ENCODE peak calls at places on chromosomes 13 and 19, in five cellular contexts. S, O, D, I and J are unnamed samples.

GRCh38 chr13:99140831-99141230 is 59.8 kb upstream of the UBAC2 start:
- DNase-seq in S (no peak), O (no peak), D (no peak), I (no peak), J (no peak)

GRCh38 chr13:74246398-74246975 is 112.3 kb upstream of the KLF12 start:
- DNase-seq in D (no peak), S (no peak), O (no peak), I (peak), J (no peak)

GRCh38 chr19:23974941-23975340 is 60.3 kb downstream of the ZNF726 start:
- DNase-seq in O (no peak), D (no peak), I (no peak), S (no peak), J (no peak)

GRCh38 chr19:47157455-47158321 is 27.1 kb downstream of the SAE1 start:
- DNase-seq in S (no peak), D (no peak), I (peak), O (no peak), J (no peak)

GRCh38 chr19:11699931-11700794 is 38.6 kb downstream of the ZNF823 start:
- DNase-seq in O (peak), I (peak), D (peak), S (peak), J (no peak)

GRCh38 chr13:100454876-100455275 is 133.7 kb downstream of the GGACT start:
- DNase-seq in O (no peak), S (no peak), D (no peak), I (peak), J (no peak)

GRCh38 chr19:47511681-47512080 is 3.2 kb downstream of the NAPA start:
- DNase-seq in O (no peak), D (no peak), I (peak), S (no peak), J (no peak)

GRCh38 chr19:15401397-15401710 is 17.4 kb downstream of the AKAP8L start:
- DNase-seq in O (no peak), S (no peak), D (no peak), I (no peak), J (no peak)

GRCh38 chr19:1295169-1296012 is 9.7 kb downstream of the EFNA2 start:
- DNase-seq in D (peak), S (no peak), I (no peak), O (no peak), J (no peak)

GRCh38 chr19:2695288-2695866 is 7.1 kb downstream of the GNG7 start:
- DNase-seq in O (no peak), S (no peak), I (no peak), D (no peak), J (no peak)

GRCh38 chr19:48633148-48634035 is 3.8 kb downstream of the DBP start:
- DNase-seq in S (no peak), D (no peak), O (no peak), I (no peak), J (no peak)

GRCh38 chr13:24234200-24234915 is 73.8 kb downstream of the SPATA13 start:
- DNase-seq in O (no peak), I (no peak), D (no peak), S (no peak), J (no peak)

GRCh38 chr13:22061371-22061805 is 390.5 kb downstream of the FGF9 start:
- DNase-seq in D (no peak), O (no peak), I (no peak), S (no peak), J (peak)

GRCh38 chr19:2014731-2015610 is 543 bp downstream of the BTBD2 start:
- DNase-seq in S (no peak), O (no peak), I (no peak), D (no peak), J (no peak)

GRCh38 chr19:49339364-49340068 is 4.3 kb downstream of the CD37 start:
- DNase-seq in O (no peak), I (peak), D (no peak), S (no peak), J (no peak)

GRCh38 chr13:32311188-32311897 is 3.8 kb downstream of the ZAR1L start:
- DNase-seq in D (no peak), S (no peak), O (no peak), I (no peak), J (no peak)

GRCh38 chr13:103275079-103275478 is 208.9 kb upstream of the SLC10A2 start:
- DNase-seq in I (no peak), S (no peak), O (no peak), D (no peak), J (no peak)

GRCh38 chr13:103277959-103278673 is 211.9 kb upstream of the SLC10A2 start:
- DNase-seq in O (no peak), D (no peak), I (no peak), S (no peak), J (no peak)

GRCh38 chr13:103275708-103276107 is 209.5 kb upstream of the SLC10A2 start:
- DNase-seq in I (no peak), S (no peak), O (no peak), D (no peak), J (no peak)

GRCh38 chr13:103273825-103274224 is 207.6 kb upstream of the SLC10A2 start:
- DNase-seq in S (no peak), I (no peak), D (no peak), O (no peak), J (no peak)

GRCh38 chr13:103277099-103277498 is 210.9 kb upstream of the SLC10A2 start:
- DNase-seq in O (no peak), D (no peak), I (no peak), S (no peak), J (peak)
- TF ChIP-seq BHLHE40 in O (no peak), D (no peak), I (no peak), S (no peak), J (peak)

GRCh38 chr19:12792048-12792852 is 964 bp downstream of the JUNB start:
- DNase-seq in D (no peak), I (peak), O (peak), S (peak), J (no peak)
- TF ChIP-seq BHLHE40 in D (no peak), I (no peak), O (no peak), S (no peak), J (peak)

DNA sequence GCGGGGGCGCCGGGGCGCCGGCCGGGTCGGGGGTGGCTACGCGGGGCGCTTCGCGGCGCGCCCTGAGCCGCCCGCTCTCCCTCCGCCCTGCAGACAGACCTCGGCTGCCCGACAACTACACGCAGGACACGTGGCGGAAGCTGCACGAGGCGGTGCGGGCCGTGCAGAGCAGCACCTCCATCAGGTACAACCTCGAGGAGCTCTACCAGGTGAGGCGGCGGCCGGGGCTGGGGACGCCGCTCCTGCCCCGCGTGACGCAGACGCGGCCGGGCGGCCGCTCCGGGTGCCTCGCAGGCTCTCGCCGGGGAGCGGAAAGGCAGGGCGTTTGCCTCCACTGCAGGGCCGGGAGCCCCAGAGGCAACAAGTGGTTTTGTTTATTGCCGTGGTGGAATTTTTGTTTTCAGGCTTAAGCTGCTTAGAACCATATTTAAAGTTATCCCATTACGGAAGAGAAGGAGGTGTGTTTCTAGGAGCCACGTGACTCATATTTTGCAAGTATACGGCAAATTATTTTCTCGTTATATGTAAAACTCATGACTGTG is 538 bp downstream of the CUL4A start:
- DNase-seq in S (peak), O (peak), I (peak), D (peak), J (no peak)
- TF ChIP-seq BHLHE40 in S (peak), O (no peak), I (no peak), D (no peak), J (peak)

DNA sequence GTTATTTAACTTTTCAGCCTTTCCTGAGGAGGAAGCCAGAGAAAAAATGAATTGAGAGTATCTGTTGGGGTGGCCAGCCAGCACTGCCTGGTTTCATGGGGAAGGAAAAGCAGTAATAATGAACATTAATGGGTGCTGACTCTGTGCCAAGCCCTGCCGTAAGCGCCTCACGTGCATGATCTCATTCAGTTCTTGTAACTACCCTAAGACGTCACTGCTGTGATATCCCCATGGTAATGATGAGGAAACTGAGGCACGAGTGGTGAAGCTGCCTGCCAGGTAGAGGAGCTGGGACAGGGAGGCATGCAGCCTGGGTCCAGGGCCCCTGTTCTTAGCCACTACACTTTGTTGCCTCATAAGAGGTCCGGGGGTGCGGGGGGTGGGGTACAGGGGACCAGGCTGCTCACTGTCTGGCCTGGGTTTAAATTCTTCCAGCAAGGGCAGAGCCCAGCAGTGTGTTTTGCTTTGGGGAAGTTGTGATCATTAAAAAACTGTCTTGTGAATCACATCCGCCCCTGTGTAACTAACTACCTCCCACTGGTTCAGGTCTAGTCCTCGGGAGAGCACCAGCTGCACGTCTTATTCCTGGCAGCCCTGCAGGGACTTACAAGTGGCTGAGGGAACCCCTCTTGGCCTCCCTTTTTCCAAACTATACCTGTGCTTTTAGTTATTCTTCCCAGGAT is 127.3 kb downstream of the SIPA1L3 start:
- DNase-seq in O (no peak), S (no peak), D (no peak), I (peak), J (no peak)
- TF ChIP-seq BHLHE40 in O (no peak), S (no peak), D (no peak), I (no peak), J (peak)

DNA sequence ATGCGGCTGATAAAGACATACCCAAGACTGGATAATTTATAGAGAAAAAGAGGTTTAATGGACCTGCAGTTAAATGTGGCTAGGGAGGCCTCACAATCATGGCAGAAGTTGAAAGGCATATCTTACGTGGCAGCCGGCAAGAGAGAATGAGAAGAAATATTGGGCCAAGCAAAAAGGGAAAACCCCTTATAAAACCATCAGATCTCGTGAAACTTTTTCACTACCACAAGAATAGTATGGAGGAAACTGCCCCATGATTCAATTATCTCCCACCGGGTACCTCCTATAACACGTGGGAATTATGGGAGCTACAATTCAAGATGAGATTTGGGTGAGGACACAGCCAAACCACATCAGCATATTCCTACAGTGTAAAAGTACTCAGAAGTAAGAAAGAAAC is 4.7 kb upstream of the KBTBD7 start:
- DNase-seq in I (no peak), S (no peak), O (no peak), D (no peak), J (no peak)
- TF ChIP-seq BHLHE40 in I (no peak), S (no peak), O (no peak), D (no peak), J (peak)

GRCh38 chr19:10560154-10560553 is 5.7 kb downstream of the KRI1 start:
- DNase-seq in D (no peak), S (no peak), O (no peak), I (no peak), J (no peak)
- TF ChIP-seq BHLHE40 in D (no peak), S (no peak), O (no peak), I (no peak), J (no peak)

DNA sequence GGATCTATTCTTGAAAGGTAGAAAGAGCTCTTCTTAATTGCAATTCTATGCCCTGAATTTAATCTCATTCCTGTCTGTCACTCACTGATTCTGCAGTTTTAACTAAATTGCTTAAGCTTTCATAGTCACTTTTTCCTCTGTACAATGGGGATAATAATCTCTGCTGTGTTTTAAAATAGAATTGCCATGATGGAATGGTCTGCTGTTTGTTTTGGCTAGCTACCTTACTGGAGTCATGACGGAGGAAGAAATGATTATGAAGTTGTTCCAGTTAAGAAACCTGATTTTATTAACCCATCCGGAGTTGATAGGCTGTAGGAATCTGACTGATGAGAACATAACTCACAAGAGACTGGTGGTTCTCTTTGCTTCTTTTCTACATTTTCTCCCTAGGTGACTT is 54.9 kb upstream of the ITM2B start:
- DNase-seq in D (no peak), S (no peak), I (no peak), O (no peak), J (no peak)
- TF ChIP-seq BHLHE40 in D (no peak), S (no peak), I (no peak), O (no peak), J (no peak)

GRCh38 chr13:97165527-97166425 is 56.4 kb upstream of the MBNL2 start:
- DNase-seq in I (no peak), S (peak), O (peak), D (no peak), J (no peak)
- TF ChIP-seq BHLHE40 in I (no peak), S (no peak), O (no peak), D (no peak), J (no peak)